ENCODE peak calls at places on chromosomes 12 and 14, in ten cellular contexts. D is AML-193; B is fibroblast of the conjunctiva; A is body of pancreas; N is GM13976; E is activated CD4-positive, alpha-beta T cell treated with anti-CD3 and anti-CD28 coated beads, Interleukin-2, amount 50 U/mL, for 1 hour; O is cardiac fibroblast; M is GM12865; W is osteoblast; L is stimulated activated naive CD4-positive, alpha-beta T cell. X is an unnamed sample.

GRCh38 chr12:21065845-21066244 is 65.1 kb upstream of the SLCO1B1 start:
- DNase-seq in D (no peak), B (no peak), A (no peak), N (no peak), E (no peak), O (peak; percentile 2), M (no peak), W (no peak), L (no peak), X (no peak)

GRCh38 chr12:11753826-11754225 is 104.4 kb downstream of the ETV6 start:
- DNase-seq in D (no peak), B (no peak), A (no peak), N (no peak), E (no peak), O (no peak), M (no peak), W (no peak), L (no peak), X (no peak)

GRCh38 chr12:16609140-16609539 is 3.2 kb upstream of the LMO3 start:
- DNase-seq in D (no peak), B (no peak), A (peak; percentile 20), N (no peak), E (no peak), O (no peak), M (no peak), W (no peak), L (no peak), X (no peak)

GRCh38 chr12:19561411-19561961 is 122.2 kb downstream of the AEBP2 start:
- DNase-seq in D (no peak), B (no peak), A (no peak), N (no peak), E (no peak), O (no peak), M (no peak), W (no peak), L (no peak), X (no peak)

GRCh38 chr12:49456280-49456679 is 82.5 kb upstream of the KCNH3 start:
- DNase-seq in D (no peak), B (no peak), A (no peak), N (no peak), E (no peak), O (no peak), M (no peak), W (no peak), L (no peak), X (no peak)

GRCh38 chr12:105296116-105297095 is 34.1 kb upstream of the C12orf75 start:
- DNase-seq in D (no peak), B (no peak), A (no peak), N (no peak), E (no peak), O (peak; percentile 50), M (no peak), W (peak; percentile 13), L (no peak), X (no peak)

GRCh38 chr14:90299408-90299807 is 32.3 kb downstream of the NRDE2 start:
- DNase-seq in D (peak; percentile 47), B (no peak), A (no peak), N (no peak), E (no peak), O (no peak), M (no peak), W (no peak), L (no peak), X (no peak)

GRCh38 chr14:99609245-99610117 is 5.5 kb upstream of the CCDC85C start:
- DNase-seq in D (no peak), B (no peak), A (no peak), N (no peak), E (no peak), O (peak; percentile 33), M (no peak), W (peak; percentile 78), L (no peak), X (no peak)

GRCh38 chr14:83594874-83595273 is 1935.1 kb upstream of the FLRT2 start:
- DNase-seq in D (no peak), B (no peak), A (no peak), N (no peak), E (no peak), O (no peak), M (no peak), W (no peak), L (no peak), X (no peak)

GRCh38 chr14:100698719-100699448 is 27.8 kb upstream of the DLK1 start:
- DNase-seq in D (no peak), B (no peak), A (no peak), N (no peak), E (no peak), O (no peak), M (no peak), W (no peak), L (no peak), X (no peak)

GRCh38 chr14:22666203-22666893 is 22.2 kb upstream of the OR6J1 start:
- DNase-seq in D (no peak), B (no peak), A (no peak), N (no peak), E (no peak), O (peak; percentile 71), M (no peak), W (no peak), L (no peak), X (no peak)

GRCh38 chr14:21557084-21557901 is 22.6 kb downstream of the OR10G3 start:
- DNase-seq in D (peak; percentile 75), B (peak; percentile 86), A (peak; percentile 83), N (peak; percentile 68), E (peak; percentile 71), O (peak; percentile 92), M (peak; percentile 89), W (no peak), L (peak; percentile 35), X (peak; percentile 64)

GRCh38 chr14:32601908-32602307 is 272.8 kb downstream of the AKAP6 start:
- DNase-seq in D (no peak), B (no peak), A (no peak), N (no peak), E (no peak), O (peak; percentile 51), M (no peak), W (no peak), L (no peak), X (no peak)

X was measured in GM10248.